ENCODE peak calls at places on chromosomes 16 and 17, in eight cellular contexts. G, F, L, A, H, Q, M and J are unnamed samples.

GRCh38 chr17:40399185-40399584 is 18.5 kb downstream of the TOP2A start:
- DNase-seq in G (no peak), F (peak; percentile 56), L (peak; percentile 26), A (no peak), H (no peak), Q (no peak), M (peak; percentile 81), J (no peak)

GRCh38 chr17:55734128-55734781 is 11.6 kb upstream of the TMEM100 start:
- DNase-seq in G (no peak), F (no peak), L (no peak), A (no peak), H (no peak), Q (no peak), M (peak; percentile 45), J (no peak)

GRCh38 chr17:47663997-47664941 is 14.6 kb downstream of the KPNB1 start:
- DNase-seq in G (peak; percentile 60), F (peak; percentile 59), L (peak; percentile 40), A (no peak), H (peak; percentile 58), Q (peak; percentile 52), M (peak; percentile 77), J (peak; percentile 58)

GRCh38 chr17:40219073-40219860 is at the start of gene WIPF2:
- DNase-seq in G (peak; percentile 99), F (peak; percentile 92), L (peak; percentile 95), A (peak; percentile 99), H (peak; percentile 97), Q (peak; percentile 97), M (peak; percentile 97), J (peak; percentile 97)

GRCh38 chr17:74795327-74796020 is 19.3 kb upstream of the NAT9 start:
- DNase-seq in G (no peak), F (no peak), L (no peak), A (no peak), H (no peak), Q (no peak), M (no peak), J (no peak)

GRCh38 chr17:43418441-43419374 is 19.9 kb downstream of the ARL4D start:
- DNase-seq in G (peak; percentile 37), F (peak; percentile 92), L (no peak), A (peak; percentile 82), H (no peak), Q (no peak), M (peak; percentile 35), J (no peak)

GRCh38 chr17:7582401-7583252 is 1.0 kb upstream of the MPDU1 start:
- DNase-seq in G (peak; percentile 24), F (no peak), L (no peak), A (peak; percentile 80), H (no peak), Q (no peak), M (no peak), J (no peak)

GRCh38 chr16:4309833-4310266 is 6.0 kb upstream of the GLIS2 start:
- DNase-seq in G (peak; percentile 72), F (peak; percentile 91), L (peak; percentile 76), A (peak; percentile 87), H (no peak), Q (peak; percentile 81), M (peak; percentile 81), J (peak; percentile 78)

GRCh38 chr17:36934144-36934758 is 3.0 kb upstream of the LHX1 start:
- DNase-seq in G (no peak), F (no peak), L (no peak), A (peak; percentile 72), H (no peak), Q (no peak), M (no peak), J (no peak)

GRCh38 chr16:88298882-88299745 is 83.6 kb upstream of the ZNF469 start:
- DNase-seq in G (no peak), F (peak; percentile 30), L (no peak), A (peak; percentile 45), H (no peak), Q (peak; percentile 19), M (no peak), J (no peak)

GRCh38 chr16:88446061-88446460 is 7.0 kb upstream of the ZFPM1 start:
- DNase-seq in G (no peak), F (no peak), L (no peak), A (no peak), H (no peak), Q (no peak), M (no peak), J (no peak)

GRCh38 chr17:77859035-77859360 is 99.5 kb upstream of the TNRC6C start:
- DNase-seq in G (no peak), F (no peak), L (no peak), A (peak; percentile 69), H (no peak), Q (no peak), M (no peak), J (no peak)

GRCh38 chr17:16928406-16929280 is 43.3 kb downstream of the TNFRSF13B start:
- DNase-seq in G (no peak), F (no peak), L (no peak), A (peak; percentile 59), H (no peak), Q (peak; percentile 43), M (peak; percentile 54), J (no peak)

GRCh38 chr17:56913000-56913866 is 616 bp downstream of the TRIM25 start:
- DNase-seq in G (no peak), F (no peak), L (no peak), A (no peak), H (no peak), Q (no peak), M (peak; percentile 24), J (peak; percentile 36)

GRCh38 chr16:20326336-20326735 is 977 bp downstream of the GP2 start:
- DNase-seq in G (no peak), F (no peak), L (no peak), A (no peak), H (no peak), Q (no peak), M (no peak), J (no peak)

GRCh38 chr16:27365142-27366089 is 36.6 kb upstream of the IL21R start:
- DNase-seq in G (no peak), F (peak; percentile 16), L (no peak), A (no peak), H (no peak), Q (no peak), M (no peak), J (peak; percentile 34)

GRCh38 chr16:28317040-28317880 is 24.9 kb downstream of the SBK1 start:
- DNase-seq in G (peak; percentile 56), F (peak; percentile 43), L (peak; percentile 57), A (peak; percentile 87), H (peak; percentile 33), Q (peak; percentile 72), M (peak; percentile 63), J (peak; percentile 64)

GRCh38 chr17:50051082-50051576 is 4.8 kb upstream of the ITGA3 start:
- DNase-seq in G (no peak), F (peak; percentile 98), L (peak; percentile 15), A (no peak), H (no peak), Q (no peak), M (no peak), J (peak; percentile 72)

GRCh38 chr17:46182961-46183360 is 10.3 kb downstream of the KANSL1 start:
- DNase-seq in G (no peak), F (no peak), L (no peak), A (no peak), H (no peak), Q (no peak), M (no peak), J (no peak)

GRCh38 chr17:57956311-57957119 is 1.3 kb upstream of the CUEDC1 start:
- DNase-seq in G (no peak), F (no peak), L (peak; percentile 80), A (peak; percentile 41), H (no peak), Q (no peak), M (no peak), J (no peak)

GRCh38 chr16:72787519-72788268 is 260.2 kb downstream of the ZFHX3 start:
- DNase-seq in G (peak; percentile 73), F (peak; percentile 21), L (peak; percentile 42), A (peak; percentile 87), H (peak; percentile 80), Q (peak; percentile 81), M (peak; percentile 69), J (peak; percentile 51)

GRCh38 chr17:19867654-19868395 is at the start of gene ULK2:
- DNase-seq in G (peak; percentile 56), F (peak; percentile 51), L (peak; percentile 42), A (peak; percentile 85), H (peak; percentile 62), Q (peak; percentile 71), M (peak; percentile 79), J (peak; percentile 71)

GRCh38 chr16:17358846-17359245 is 111.9 kb downstream of the XYLT1 start:
- DNase-seq in G (no peak), F (no peak), L (no peak), A (no peak), H (no peak), Q (no peak), M (no peak), J (no peak)

GRCh38 chr17:67521773-67522069 is 144.6 kb downstream of the PITPNC1 start:
- DNase-seq in G (no peak), F (no peak), L (no peak), A (no peak), H (no peak), Q (no peak), M (no peak), J (no peak)
- H3K4me1 ChIP-seq in G (peaks cover 4% of the 10 kb centered on the region), F (no peaks in the 10 kb centered on the region), L (no peaks in the 10 kb centered on the region), A (no peaks in the 10 kb centered on the region), H (no peaks in the 10 kb centered on the region), Q (peaks cover 26% of the 10 kb centered on the region), M (peaks cover 4% of the 10 kb centered on the region), J (peaks cover 40% of the 10 kb centered on the region)

DNA sequence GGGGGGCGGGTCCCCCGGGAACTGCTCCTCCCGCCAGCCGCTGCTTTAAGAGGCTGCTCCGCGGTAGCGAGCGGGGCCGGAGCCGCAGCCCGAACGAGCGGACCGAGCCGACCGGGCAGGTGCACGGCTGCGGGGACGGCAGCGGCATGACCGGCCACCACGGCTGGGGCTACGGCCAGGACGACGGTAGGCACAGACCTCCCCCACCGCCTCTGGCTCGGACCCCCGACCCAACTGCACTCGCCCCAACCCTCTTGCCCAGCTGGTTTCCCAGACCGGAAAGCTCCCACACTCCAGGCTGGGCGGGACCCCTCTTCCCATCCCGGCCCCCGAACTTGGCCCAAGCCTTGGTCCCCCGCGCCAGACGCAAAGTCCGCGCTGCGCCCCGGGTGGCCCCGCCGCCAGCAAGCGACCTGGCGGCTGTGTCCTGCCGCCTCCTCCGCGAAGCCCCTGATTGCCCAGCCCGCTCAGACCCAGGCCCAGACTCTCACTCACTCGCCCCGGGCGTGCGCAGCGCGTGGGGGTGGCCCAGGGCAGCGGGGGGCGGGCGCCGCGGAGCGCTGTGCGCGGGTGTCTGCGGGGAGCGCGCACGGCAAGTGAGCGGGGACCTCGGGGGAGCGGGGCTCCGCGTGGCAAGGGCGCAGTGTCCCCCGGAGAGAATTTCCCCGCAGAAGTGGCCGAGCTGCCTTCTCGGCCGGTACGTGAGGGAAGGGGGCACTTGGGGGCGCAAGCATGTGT is at the start of gene CA7:
- DNase-seq in G (no peak), F (no peak), L (no peak), A (no peak), H (no peak), Q (no peak), M (peak; percentile 23), J (no peak)
- H3K4me3 ChIP-seq in G (peak within 1 kb of the TSS; percentile 41), F (no peak within 1 kb of the TSS), L (no peak within 1 kb of the TSS), A (peak within 1 kb of the TSS; percentile 18), H (no peak within 1 kb of the TSS), Q (peak within 1 kb of the TSS; percentile 45), M (peak within 1 kb of the TSS; percentile 38), J (no peak within 1 kb of the TSS)

GRCh38 chr17:52724578-52724977 is 566.1 kb upstream of the CA10 start:
- DNase-seq in G (no peak), F (no peak), L (no peak), A (no peak), H (no peak), Q (no peak), M (no peak), J (no peak)
- H3K9me3 ChIP-seq in G (no peaks in the 10 kb centered on the region), F (no peaks in the 10 kb centered on the region), L (no peaks in the 10 kb centered on the region), A (no peaks in the 10 kb centered on the region), H (no peaks in the 10 kb centered on the region), Q (no peaks in the 10 kb centered on the region), M (no peaks in the 10 kb centered on the region), J (no peaks in the 10 kb centered on the region)

GRCh38 chr16:49874613-49875237 is 18.8 kb upstream of the ZNF423 start:
- DNase-seq in G (peak; percentile 35), F (no peak), L (no peak), A (no peak), H (no peak), Q (no peak), M (no peak), J (no peak)
- H3K4me1 ChIP-seq in G (peaks cover 20% of the 10 kb centered on the region), F (no peaks in the 10 kb centered on the region), L (no peaks in the 10 kb centered on the region), A (no peaks in the 10 kb centered on the region), H (no peaks in the 10 kb centered on the region), Q (peaks cover 8% of the 10 kb centered on the region), M (no peaks in the 10 kb centered on the region), J (peaks cover 9% of the 10 kb centered on the region)